ENCODE peak calls at places on chromosomes 4 and X, in six cellular contexts. G is AG04450, U is choroid plexus epithelial cell, W is astrocyte, Z is tibial nerve, F is esophagus squamous epithelium. J is an unnamed sample.

GRCh38 chr4:170748975-170749374 is 659.2 kb upstream of the AADAT start:
- DNase-seq in F (no peak), W (no peak), U (no peak), G (no peak), Z (no peak), J (no peak)

GRCh38 chrX:95884196-95884595 is 800.4 kb upstream of the DIAPH2 start:
- DNase-seq in G (no peak), W (no peak), U (peak; percentile 9), Z (no peak), F (no peak), J (no peak)

GRCh38 chr4:22695917-22696316 is 3.2 kb downstream of the GBA3 start:
- DNase-seq in F (no peak), W (no peak), Z (no peak), G (no peak), U (no peak), J (no peak)

GRCh38 chrX:138127314-138127713 is 561.4 kb downstream of the ZIC3 start:
- DNase-seq in G (no peak), U (no peak), Z (no peak), W (peak; percentile 47), F (no peak), J (no peak)

GRCh38 chr4:11376571-11376970 is 52.1 kb downstream of the HS3ST1 start:
- DNase-seq in W (no peak), F (no peak), Z (no peak), G (no peak), U (no peak), J (no peak)

GRCh38 chrX:152170621-152171020 is 32.2 kb upstream of the MAGEA10 start:
- DNase-seq in F (no peak), W (no peak), G (no peak), U (peak; percentile 8), Z (no peak), J (no peak)

GRCh38 chr4:53582194-53582593 is 9.1 kb downstream of the LNX1 start:
- DNase-seq in F (no peak), W (no peak), Z (no peak), U (no peak), G (no peak), J (no peak)

GRCh38 chr4:48329976-48330375 is 11.4 kb upstream of the SLAIN2 start:
- DNase-seq in W (peak; percentile 91), G (peak; percentile 54), F (no peak), Z (no peak), U (peak; percentile 91), J (no peak)

GRCh38 chr4:32460972-32461371 is 1740.8 kb downstream of the PCDH7 start:
- DNase-seq in W (no peak), G (no peak), U (no peak), F (no peak), Z (no peak), J (no peak)

GRCh38 chr4:32462944-32463343 is 1742.8 kb downstream of the PCDH7 start:
- DNase-seq in F (no peak), G (no peak), Z (no peak), W (no peak), U (peak; percentile 60), J (no peak)
- TF ChIP-seq CTCF in F (no peak), G (peak; percentile 46), Z (no peak), W (peak; percentile 45), U (peak; percentile 72), J (no peak)

DNA sequence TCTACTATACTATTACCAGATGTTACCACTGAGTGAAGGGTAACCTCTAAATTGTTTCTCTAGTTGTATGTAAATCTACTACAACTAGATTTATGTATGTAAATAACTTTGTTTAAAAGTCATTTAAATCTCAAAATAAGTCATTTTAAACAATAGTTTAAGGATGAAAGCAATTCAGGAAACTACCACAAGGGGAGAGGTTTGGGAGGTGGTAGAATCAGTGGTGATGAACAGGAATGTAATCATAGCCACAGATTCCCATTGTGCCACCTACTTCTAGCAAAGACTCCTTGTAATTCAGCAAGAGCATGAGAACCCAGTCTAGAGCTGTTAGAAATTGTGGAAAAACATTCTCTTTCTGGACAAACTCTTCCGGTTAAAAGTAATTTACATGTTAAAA is 234.6 kb downstream of the SLC7A11 start:
- DNase-seq in G (no peak), W (peak; percentile 3), U (peak; percentile 40), F (no peak), Z (no peak), J (no peak)
- TF ChIP-seq CTCF in G (peak; percentile 44), W (peak; percentile 31), U (peak; percentile 52), F (peak; percentile 10), Z (no peak), J (no peak)

GRCh38 chr4:184980261-184980660 is 38.0 kb upstream of the HELT start:
- DNase-seq in Z (no peak), G (no peak), U (no peak), W (no peak), F (no peak), J (no peak)

GRCh38 chr4:184987493-184988031 is 30.7 kb upstream of the HELT start:
- DNase-seq in F (no peak), Z (no peak), W (no peak), G (no peak), U (no peak), J (no peak)

GRCh38 chr4:184988611-184989010 is 29.7 kb upstream of the HELT start:
- DNase-seq in Z (no peak), U (no peak), G (no peak), F (no peak), W (no peak), J (no peak)

GRCh38 chr4:184979461-184980124 is 38.7 kb upstream of the HELT start:
- DNase-seq in W (no peak), F (no peak), Z (no peak), G (no peak), U (no peak), J (no peak)

DNA sequence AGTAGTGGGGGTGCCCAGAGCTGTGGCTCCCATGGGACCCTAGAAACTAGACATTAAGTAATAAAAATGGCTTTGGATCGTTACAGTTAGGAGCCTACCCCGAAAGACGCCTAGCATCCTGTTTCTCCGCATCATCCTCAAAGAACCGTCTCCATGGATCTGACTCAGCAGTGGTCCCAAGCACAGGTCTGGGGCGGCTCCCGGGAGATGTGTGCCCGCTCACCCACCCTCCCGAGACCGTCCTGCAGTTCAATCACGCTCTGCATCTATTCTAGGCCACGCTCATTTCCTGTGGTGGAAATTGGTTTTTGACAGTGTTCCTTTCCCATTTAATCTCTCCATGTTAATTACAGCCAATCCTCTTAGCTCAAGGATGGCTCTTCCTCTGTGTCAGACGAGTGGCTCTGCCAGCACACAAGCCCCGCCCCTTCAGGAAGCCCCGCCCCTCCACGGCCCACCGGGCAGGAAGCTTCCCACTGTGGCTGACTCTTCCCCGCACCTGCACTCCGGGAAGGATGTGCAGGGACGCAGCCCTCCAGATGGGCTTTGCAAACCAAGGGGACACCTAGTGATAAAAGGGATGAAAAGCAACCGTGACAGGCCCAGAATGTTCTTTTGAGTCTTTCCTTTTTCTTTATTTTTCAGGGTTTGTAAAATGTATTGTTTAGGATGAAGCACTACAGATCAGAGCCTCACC is 34.5 kb upstream of the HELT start:
- DNase-seq in F (no peak), U (peak; percentile 82), G (no peak), W (peak; percentile 5), Z (peak; percentile 38), J (no peak)
- TF ChIP-seq CTCF in F (no peak), U (peak; percentile 69), G (peak; percentile 47), W (peak; percentile 19), Z (peak; percentile 28), J (no peak)

GRCh38 chr4:61501812-61502211 is 301.7 kb downstream of the ADGRL3 start:
- DNase-seq in U (no peak), F (no peak), Z (no peak), G (no peak), W (no peak), J (no peak)

GRCh38 chr4:61505773-61506640 is 305.9 kb downstream of the ADGRL3 start:
- DNase-seq in W (no peak), Z (no peak), F (no peak), U (no peak), G (no peak), J (no peak)

GRCh38 chr4:61500883-61501282 is 300.8 kb downstream of the ADGRL3 start:
- DNase-seq in U (peak; percentile 73), F (no peak), W (no peak), G (no peak), Z (no peak), J (no peak)
- TF ChIP-seq CTCF in U (peak; percentile 67), F (peak; percentile 8), W (no peak), G (no peak), Z (peak; percentile 8), J (no peak)

DNA sequence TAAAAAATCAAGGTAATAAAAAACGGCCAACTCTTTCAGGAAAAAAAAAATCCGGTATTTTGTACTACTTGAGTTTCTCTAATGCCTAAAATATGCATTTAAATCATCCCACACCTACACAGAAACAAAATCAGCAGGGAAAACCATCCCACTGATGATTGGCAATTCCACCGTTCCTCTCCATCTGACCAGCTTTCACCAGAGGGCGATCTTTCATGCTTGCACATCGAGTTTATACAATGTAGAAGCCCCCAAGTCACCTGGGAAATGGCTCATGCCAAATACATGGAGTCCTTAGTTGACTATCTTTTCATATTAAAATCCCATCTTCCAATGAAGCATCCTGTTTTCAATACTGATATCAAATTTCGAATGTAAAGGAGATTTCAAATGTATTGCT is 69.2 kb downstream of the PTCHD1 start:
- DNase-seq in Z (no peak), U (peak; percentile 5), F (no peak), W (no peak), G (no peak), J (no peak)
- TF ChIP-seq CTCF in Z (no peak), U (peak; percentile 55), F (no peak), W (peak; percentile 8), G (no peak), J (no peak)